ENCODE peak calls at places on chromosome 1, in ten cellular contexts. E, C, L, D, M, W, F, X, O and G are unnamed samples.

GRCh38 chr1:8419861-8420260 is 101.9 kb downstream of the SLC45A1 start:
- DNase-seq in L (no peak), X (no peak), F (no peak), M (no peak), D (no peak), E (no peak), O (peak; percentile 53), W (no peak), C (no peak), G (no peak)

GRCh38 chr1:245971711-245972085 is 535.4 kb downstream of the SMYD3 start:
- DNase-seq in L (no peak), E (no peak), O (no peak), C (no peak), D (no peak), M (no peak), W (no peak), X (no peak), F (no peak), G (no peak)

GRCh38 chr1:157194739-157195520 is 56.7 kb upstream of the ETV3 start:
- DNase-seq in L (no peak), F (no peak), O (no peak), C (no peak), E (no peak), D (no peak), X (no peak), W (no peak), M (no peak), G (no peak)

GRCh38 chr1:27476222-27476621 is 13.7 kb downstream of the WASF2 start:
- DNase-seq in M (no peak), E (no peak), F (no peak), W (no peak), X (no peak), O (no peak), D (no peak), C (no peak), L (no peak), G (no peak)

GRCh38 chr1:109476825-109477224 is 6.9 kb upstream of the ATXN7L2 start:
- DNase-seq in O (no peak), X (peak; percentile 7), C (no peak), L (no peak), W (no peak), E (no peak), F (no peak), M (no peak), D (no peak), G (no peak)

GRCh38 chr1:205693421-205693991 is 13.2 kb upstream of the SLC45A3 start:
- DNase-seq in C (no peak), O (no peak), L (no peak), D (no peak), M (no peak), E (no peak), W (no peak), F (no peak), X (no peak), G (no peak)

GRCh38 chr1:199590708-199591107 is 436.8 kb upstream of the NR5A2 start:
- DNase-seq in W (no peak), X (no peak), F (no peak), O (no peak), C (no peak), D (no peak), L (no peak), E (no peak), M (no peak), G (no peak)

GRCh38 chr1:84991097-84991890 is 5.6 kb downstream of the MCOLN2 start:
- DNase-seq in W (no peak), C (no peak), O (no peak), M (no peak), D (no peak), X (no peak), L (no peak), E (peak; percentile 27), F (no peak), G (no peak)

GRCh38 chr1:36743286-36744005 is 260.7 kb upstream of the CSF3R start:
- DNase-seq in O (no peak), E (no peak), D (no peak), W (no peak), L (no peak), F (no peak), C (no peak), M (no peak), X (no peak), G (no peak)

GRCh38 chr1:87221008-87221407 is 107.7 kb upstream of the LMO4 start:
- DNase-seq in F (no peak), L (no peak), X (no peak), O (no peak), W (no peak), C (no peak), E (no peak), D (no peak), M (no peak), G (no peak)

DNA sequence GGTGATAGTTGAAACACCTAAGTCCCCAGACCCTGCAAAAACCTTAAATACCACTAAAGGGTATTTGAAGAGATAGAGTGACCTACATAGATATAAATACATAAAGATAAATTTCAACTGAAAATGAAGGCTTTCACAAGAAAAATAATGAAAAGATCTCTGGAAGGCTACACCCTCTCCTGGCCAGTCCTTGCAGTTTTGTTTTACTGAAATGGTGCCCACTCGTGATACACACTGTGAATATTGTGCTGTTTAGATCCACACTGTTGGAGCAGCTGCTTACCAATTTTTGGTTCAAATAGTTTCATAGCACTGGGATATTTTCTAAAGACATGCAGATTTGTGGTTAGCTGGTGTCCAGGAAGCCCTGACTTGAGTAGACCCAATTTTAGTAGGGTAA is 31.5 kb upstream of the RNF187 start:
- DNase-seq in F (no peak), D (no peak), E (peak; percentile 53), X (no peak), L (no peak), O (no peak), M (no peak), W (no peak), C (no peak), G (no peak)
- TF ChIP-seq CTCF in F (peak; percentile 28), D (no peak), E (peak; percentile 71), X (no peak), L (peak; percentile 24), O (peak; percentile 20), M (no peak), W (no peak), C (peak; percentile 45), G (no peak)

GRCh38 chr1:225886159-225887029 is 2.6 kb downstream of the LEFTY1 start:
- DNase-seq in E (no peak), C (no peak), M (no peak), D (no peak), O (no peak), L (no peak), W (no peak), F (no peak), X (no peak), G (no peak)

GRCh38 chr1:225888898-225889690 is at the start of gene LEFTY1:
- DNase-seq in L (no peak), E (no peak), W (no peak), D (no peak), F (no peak), C (no peak), O (no peak), X (no peak), M (peak; percentile 45), G (no peak)

GRCh38 chr1:225887030-225887314 is 2.0 kb downstream of the LEFTY1 start:
- DNase-seq in E (no peak), F (no peak), X (no peak), D (no peak), L (no peak), C (no peak), O (no peak), W (no peak), M (no peak), G (no peak)

GRCh38 chr1:225889743-225890142 is 797 bp upstream of the LEFTY1 start:
- DNase-seq in C (no peak), X (no peak), O (no peak), F (no peak), D (no peak), E (no peak), M (no peak), L (no peak), W (no peak), G (no peak)

DNA sequence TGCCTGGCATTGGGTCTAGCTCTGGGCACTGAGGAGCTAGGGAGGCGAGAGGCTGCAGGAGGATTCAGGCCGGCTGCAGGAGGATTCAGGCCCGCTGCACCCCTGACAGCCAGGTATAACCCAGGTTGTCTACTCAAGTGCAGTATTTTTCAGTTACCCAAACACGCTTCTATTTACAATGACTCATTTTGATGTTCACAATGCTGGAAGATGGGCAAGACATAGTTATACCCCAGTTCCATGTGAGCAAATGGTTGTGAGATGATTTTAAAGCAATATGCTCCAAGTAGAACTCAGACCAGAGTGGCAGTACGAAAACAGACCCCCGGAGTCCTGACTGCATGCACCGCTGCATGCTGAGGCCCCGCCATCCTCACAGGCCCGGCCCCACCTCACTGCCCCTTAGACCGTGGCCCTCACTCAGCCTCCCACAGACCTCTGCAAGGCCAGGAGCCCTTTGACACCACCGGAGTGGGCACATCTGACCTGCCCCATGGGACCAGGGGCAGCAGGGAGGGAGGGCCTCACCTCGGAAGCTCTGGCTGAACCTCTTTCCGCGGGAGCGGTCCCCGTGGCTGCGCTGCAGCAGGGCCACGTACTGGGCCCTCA is 553 bp downstream of the LEFTY1 start:
- DNase-seq in D (no peak), F (no peak), O (no peak), X (no peak), L (no peak), M (no peak), E (no peak), W (no peak), C (no peak), G (no peak)
- H3K27ac ChIP-seq in D (no peak overlapping the region), F (no peak overlapping the region), O (no peak overlapping the region), X (peak overlapping the region; percentile 22), L (no peak overlapping the region), M (no peak overlapping the region), E (no peak overlapping the region), W (peak overlapping the region; percentile 6), C (no peak overlapping the region), G (no peak overlapping the region)

GRCh38 chr1:2820731-2821372 is 19.4 kb upstream of the TTC34 start:
- DNase-seq in E (no peak), M (peak; percentile 13), W (no peak), L (peak; percentile 5), O (no peak), F (no peak), C (no peak), X (no peak), D (no peak), G (no peak)
- H3K9me3 ChIP-seq in E (no peaks in the 10 kb centered on the region), M (no peaks in the 10 kb centered on the region), W (no peaks in the 10 kb centered on the region), L (no peaks in the 10 kb centered on the region), O (no peaks in the 10 kb centered on the region), F (no peaks in the 10 kb centered on the region), C (peaks cover 91% of the 10 kb centered on the region), X (no peaks in the 10 kb centered on the region), D (no peaks in the 10 kb centered on the region), G (no peaks in the 10 kb centered on the region)

DNA sequence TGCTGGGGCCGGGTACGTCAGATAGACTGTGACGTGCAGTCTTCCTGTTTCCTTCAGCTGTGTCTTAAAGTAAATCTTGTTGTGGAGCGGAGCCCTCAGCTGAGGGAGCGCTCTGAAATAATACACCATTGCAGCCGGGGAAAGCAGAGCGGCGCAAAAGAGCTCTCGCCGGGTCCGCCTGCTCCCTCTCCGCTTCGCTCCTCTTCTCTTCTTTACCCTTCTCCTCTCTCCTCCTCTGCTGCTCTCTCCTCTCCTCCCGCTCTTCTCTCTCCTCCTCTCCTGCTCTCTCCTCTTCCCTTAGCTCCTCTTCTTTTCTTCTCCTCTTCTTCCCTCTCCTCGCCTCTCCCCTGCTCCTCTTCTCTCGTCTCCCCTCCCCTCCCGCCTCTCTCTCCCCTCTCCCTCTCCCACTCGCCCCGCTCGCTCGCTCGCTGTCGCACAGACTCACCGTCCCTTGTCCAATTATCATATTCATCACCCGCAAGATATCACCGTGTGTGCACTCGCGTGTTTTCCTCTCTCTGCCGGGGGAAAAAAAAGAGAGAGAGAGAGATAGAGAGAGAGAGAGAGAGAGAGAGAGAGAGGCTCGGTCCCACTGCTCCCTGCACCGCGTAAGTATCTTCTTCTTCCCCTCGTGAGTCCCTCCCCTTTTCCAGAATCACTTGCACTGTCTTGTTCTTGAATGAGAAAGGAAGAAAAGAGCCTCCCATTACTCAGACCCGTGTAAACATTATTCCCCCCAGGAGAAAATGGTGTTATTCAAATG is at the start of gene PROX1:
- DNase-seq in C (peak; percentile 47), F (peak; percentile 78), X (peak; percentile 90), E (no peak), L (peak; percentile 75), O (peak; percentile 94), D (no peak), W (peak; percentile 86), M (peak; percentile 87), G (peak; percentile 61)
- TF ChIP-seq CTCF in C (peak; percentile 12), F (no peak), X (no peak), E (no peak), L (no peak), O (peak; percentile 17), D (no peak), W (no peak), M (no peak), G (no peak)